ENCODE peak calls at places on chromosomes 5 and 9, in seven cellular contexts. One of them, this sample, is unnamed.

GRCh38 chr5:113043491-113043931 is 66.9 kb downstream of the DCP2 start:
- DNase-seq in NCI-H345: no peak
- DNase-seq in dermis microvascular lymphatic vessel endothelial cell: no peak
- DNase-seq in caudate nucleus: no peak
- DNase-seq in kidney: peak
- DNase-seq in NCI-H1092 treated with DMSO at 0.1 percent for 48 hours: no peak
- DNase-seq in cardiac fibroblast: peak
- DNase-seq in this sample: peak

GRCh38 chr9:84002344-84002743 is 21.7 kb downstream of the RMI1 start:
- DNase-seq in NCI-H345: no peak
- DNase-seq in dermis microvascular lymphatic vessel endothelial cell: peak
- DNase-seq in caudate nucleus: no peak
- DNase-seq in kidney: no peak
- DNase-seq in NCI-H1092 treated with DMSO at 0.1 percent for 48 hours: no peak
- DNase-seq in cardiac fibroblast: peak
- DNase-seq in this sample: peak

GRCh38 chr5:136031713-136032112 is 2.9 kb downstream of the TGFBI start:
- DNase-seq in NCI-H345: no peak
- DNase-seq in dermis microvascular lymphatic vessel endothelial cell: no peak
- DNase-seq in caudate nucleus: no peak
- DNase-seq in kidney: no peak
- DNase-seq in NCI-H1092 treated with DMSO at 0.1 percent for 48 hours: no peak
- DNase-seq in cardiac fibroblast: no peak
- DNase-seq in this sample: no peak

GRCh38 chr5:100797863-100798262 is 105.2 kb downstream of the ST8SIA4 start:
- DNase-seq in NCI-H345: no peak
- DNase-seq in dermis microvascular lymphatic vessel endothelial cell: no peak
- DNase-seq in caudate nucleus: no peak
- DNase-seq in kidney: no peak
- DNase-seq in NCI-H1092 treated with DMSO at 0.1 percent for 48 hours: no peak
- DNase-seq in cardiac fibroblast: peak
- DNase-seq in this sample: no peak

GRCh38 chr5:142115937-142116614 is 7.5 kb downstream of the NDFIP1 start:
- DNase-seq in NCI-H345: no peak
- DNase-seq in dermis microvascular lymphatic vessel endothelial cell: no peak
- DNase-seq in caudate nucleus: no peak
- DNase-seq in kidney: no peak
- DNase-seq in NCI-H1092 treated with DMSO at 0.1 percent for 48 hours: no peak
- DNase-seq in cardiac fibroblast: peak
- DNase-seq in this sample: no peak

GRCh38 chr5:62346727-62347126 is 40.7 kb downstream of the KIF2A start:
- DNase-seq in NCI-H345: no peak
- DNase-seq in dermis microvascular lymphatic vessel endothelial cell: no peak
- DNase-seq in caudate nucleus: no peak
- DNase-seq in kidney: no peak
- DNase-seq in NCI-H1092 treated with DMSO at 0.1 percent for 48 hours: no peak
- DNase-seq in cardiac fibroblast: no peak
- DNase-seq in this sample: no peak

GRCh38 chr5:945691-946541 is 53.2 kb downstream of the TRIP13 start:
- DNase-seq in NCI-H345: peak
- DNase-seq in dermis microvascular lymphatic vessel endothelial cell: no peak
- DNase-seq in caudate nucleus: no peak
- DNase-seq in kidney: no peak
- DNase-seq in NCI-H1092 treated with DMSO at 0.1 percent for 48 hours: peak
- DNase-seq in cardiac fibroblast: no peak
- DNase-seq in this sample: no peak

GRCh38 chr5:5340206-5340729 is 82.2 kb upstream of the ICE1 start:
- DNase-seq in NCI-H345: no peak
- DNase-seq in dermis microvascular lymphatic vessel endothelial cell: peak
- DNase-seq in caudate nucleus: no peak
- DNase-seq in kidney: peak
- DNase-seq in NCI-H1092 treated with DMSO at 0.1 percent for 48 hours: no peak
- DNase-seq in cardiac fibroblast: peak
- DNase-seq in this sample: peak

GRCh38 chr9:81128701-81129100 is 560.6 kb downstream of the TLE1 start:
- DNase-seq in NCI-H345: no peak
- DNase-seq in dermis microvascular lymphatic vessel endothelial cell: no peak
- DNase-seq in caudate nucleus: no peak
- DNase-seq in kidney: no peak
- DNase-seq in NCI-H1092 treated with DMSO at 0.1 percent for 48 hours: no peak
- DNase-seq in cardiac fibroblast: no peak
- DNase-seq in this sample: no peak

GRCh38 chr9:16143947-16144890 is 591.4 kb downstream of the CCDC171 start:
- DNase-seq in NCI-H345: peak
- DNase-seq in dermis microvascular lymphatic vessel endothelial cell: no peak
- DNase-seq in caudate nucleus: no peak
- DNase-seq in kidney: no peak
- DNase-seq in NCI-H1092 treated with DMSO at 0.1 percent for 48 hours: no peak
- DNase-seq in cardiac fibroblast: no peak
- DNase-seq in this sample: peak

GRCh38 chr5:149420509-149421371 is 41.6 kb upstream of the IL17B start:
- DNase-seq in NCI-H345: no peak
- DNase-seq in dermis microvascular lymphatic vessel endothelial cell: no peak
- DNase-seq in caudate nucleus: no peak
- DNase-seq in kidney: no peak
- DNase-seq in NCI-H1092 treated with DMSO at 0.1 percent for 48 hours: no peak
- DNase-seq in cardiac fibroblast: peak
- DNase-seq in this sample: no peak

GRCh38 chr5:126391386-126391785 is 31.8 kb upstream of the GRAMD2B start:
- DNase-seq in NCI-H345: no peak
- DNase-seq in dermis microvascular lymphatic vessel endothelial cell: no peak
- DNase-seq in caudate nucleus: no peak
- DNase-seq in kidney: no peak
- DNase-seq in NCI-H1092 treated with DMSO at 0.1 percent for 48 hours: no peak
- DNase-seq in cardiac fibroblast: no peak
- DNase-seq in this sample: no peak

GRCh38 chr9:75960561-75960960 is 70.1 kb downstream of the PCSK5 start:
- DNase-seq in NCI-H345: peak
- DNase-seq in dermis microvascular lymphatic vessel endothelial cell: no peak
- DNase-seq in caudate nucleus: no peak
- DNase-seq in kidney: no peak
- DNase-seq in NCI-H1092 treated with DMSO at 0.1 percent for 48 hours: peak
- DNase-seq in cardiac fibroblast: no peak
- DNase-seq in this sample: no peak

GRCh38 chr5:154276932-154277331 is 86.4 kb downstream of the GALNT10 start:
- DNase-seq in NCI-H345: no peak
- DNase-seq in dermis microvascular lymphatic vessel endothelial cell: no peak
- DNase-seq in caudate nucleus: no peak
- DNase-seq in kidney: no peak
- DNase-seq in NCI-H1092 treated with DMSO at 0.1 percent for 48 hours: no peak
- DNase-seq in cardiac fibroblast: peak
- DNase-seq in this sample: peak

GRCh38 chr5:57550132-57550531 is 67.5 kb upstream of the ACTBL2 start:
- DNase-seq in NCI-H345: peak
- DNase-seq in dermis microvascular lymphatic vessel endothelial cell: no peak
- DNase-seq in caudate nucleus: no peak
- DNase-seq in kidney: no peak
- DNase-seq in NCI-H1092 treated with DMSO at 0.1 percent for 48 hours: no peak
- DNase-seq in cardiac fibroblast: no peak
- DNase-seq in this sample: no peak

GRCh38 chr5:10719965-10720364 is 41.1 kb downstream of the DAP start:
- DNase-seq in NCI-H345: no peak
- DNase-seq in dermis microvascular lymphatic vessel endothelial cell: no peak
- DNase-seq in caudate nucleus: no peak
- DNase-seq in kidney: no peak
- DNase-seq in NCI-H1092 treated with DMSO at 0.1 percent for 48 hours: no peak
- DNase-seq in cardiac fibroblast: peak
- DNase-seq in this sample: peak

GRCh38 chr9:71987471-71988371 is 72.7 kb downstream of the C9orf57 start:
- DNase-seq in NCI-H345: no peak
- DNase-seq in dermis microvascular lymphatic vessel endothelial cell: no peak
- DNase-seq in caudate nucleus: no peak
- DNase-seq in kidney: no peak
- DNase-seq in NCI-H1092 treated with DMSO at 0.1 percent for 48 hours: no peak
- DNase-seq in cardiac fibroblast: no peak
- DNase-seq in this sample: peak

GRCh38 chr5:9056046-9056445 is 489.8 kb downstream of the SEMA5A start:
- DNase-seq in NCI-H345: no peak
- DNase-seq in dermis microvascular lymphatic vessel endothelial cell: no peak
- DNase-seq in caudate nucleus: no peak
- DNase-seq in kidney: no peak
- DNase-seq in NCI-H1092 treated with DMSO at 0.1 percent for 48 hours: no peak
- DNase-seq in cardiac fibroblast: no peak
- DNase-seq in this sample: no peak

GRCh38 chr9:90974007-90974406 is 172.4 kb downstream of the SYK start:
- DNase-seq in NCI-H345: no peak
- DNase-seq in dermis microvascular lymphatic vessel endothelial cell: no peak
- DNase-seq in caudate nucleus: no peak
- DNase-seq in kidney: no peak
- DNase-seq in NCI-H1092 treated with DMSO at 0.1 percent for 48 hours: no peak
- DNase-seq in cardiac fibroblast: peak
- DNase-seq in this sample: no peak

GRCh38 chr9:121681404-121681803 is 30.0 kb downstream of the DAB2IP start:
- DNase-seq in NCI-H345: no peak
- DNase-seq in dermis microvascular lymphatic vessel endothelial cell: no peak
- DNase-seq in caudate nucleus: no peak
- DNase-seq in kidney: peak
- DNase-seq in NCI-H1092 treated with DMSO at 0.1 percent for 48 hours: no peak
- DNase-seq in cardiac fibroblast: no peak
- DNase-seq in this sample: no peak

GRCh38 chr5:59496524-59497134 is 396.9 kb downstream of the PDE4D start:
- DNase-seq in NCI-H345: no peak
- DNase-seq in dermis microvascular lymphatic vessel endothelial cell: no peak
- DNase-seq in caudate nucleus: no peak
- DNase-seq in kidney: no peak
- DNase-seq in NCI-H1092 treated with DMSO at 0.1 percent for 48 hours: no peak
- DNase-seq in cardiac fibroblast: peak
- DNase-seq in this sample: peak

GRCh38 chr9:123453904-123454321 is 97.9 kb downstream of the CRB2 start:
- DNase-seq in NCI-H345: no peak
- DNase-seq in dermis microvascular lymphatic vessel endothelial cell: no peak
- DNase-seq in caudate nucleus: peak
- DNase-seq in kidney: no peak
- DNase-seq in NCI-H1092 treated with DMSO at 0.1 percent for 48 hours: no peak
- DNase-seq in cardiac fibroblast: no peak
- DNase-seq in this sample: no peak

GRCh38 chr9:19358691-19359090 is 21.3 kb downstream of the RPS6 start:
- DNase-seq in NCI-H345: no peak
- DNase-seq in dermis microvascular lymphatic vessel endothelial cell: no peak
- DNase-seq in caudate nucleus: no peak
- DNase-seq in kidney: no peak
- DNase-seq in NCI-H1092 treated with DMSO at 0.1 percent for 48 hours: no peak
- DNase-seq in cardiac fibroblast: no peak
- DNase-seq in this sample: no peak

GRCh38 chr9:106104887-106105286 is 410.5 kb downstream of the TMEM38B start:
- DNase-seq in NCI-H345: no peak
- DNase-seq in dermis microvascular lymphatic vessel endothelial cell: no peak
- DNase-seq in caudate nucleus: no peak
- DNase-seq in kidney: no peak
- DNase-seq in NCI-H1092 treated with DMSO at 0.1 percent for 48 hours: no peak
- DNase-seq in cardiac fibroblast: no peak
- DNase-seq in this sample: no peak

GRCh38 chr9:73810585-73811215 is 659.0 kb downstream of the ANXA1 start:
- DNase-seq in NCI-H345: no peak
- DNase-seq in dermis microvascular lymphatic vessel endothelial cell: no peak
- DNase-seq in caudate nucleus: no peak
- DNase-seq in kidney: no peak
- DNase-seq in NCI-H1092 treated with DMSO at 0.1 percent for 48 hours: no peak
- DNase-seq in cardiac fibroblast: peak
- DNase-seq in this sample: peak

GRCh38 chr5:149345892-149346222 is 558 bp downstream of the GRPEL2 start:
- DNase-seq in NCI-H345: peak
- DNase-seq in dermis microvascular lymphatic vessel endothelial cell: no peak
- DNase-seq in caudate nucleus: peak
- DNase-seq in kidney: no peak
- DNase-seq in NCI-H1092 treated with DMSO at 0.1 percent for 48 hours: no peak
- DNase-seq in cardiac fibroblast: peak
- DNase-seq in this sample: no peak